ENCODE peak calls at places on chromosomes 11 and 22, in four cellular contexts. U is bronchial epithelial cell; P is brain microvascular endothelial cell; F is naive thymus-derived CD4-positive, alpha-beta T cell. C is an unnamed sample.

GRCh38 chr11:125304111-125304639 is 139.6 kb downstream of the PKNOX2 start:
- DNase-seq in U (no peak), P (no peak), F (no peak), C (no peak)

GRCh38 chr11:120658071-120658423 is 146.5 kb downstream of the GRIK4 start:
- DNase-seq in U (no peak), P (no peak), F (no peak), C (no peak)

GRCh38 chr22:47059701-47060161 is 297.3 kb downstream of the TBC1D22A start:
- DNase-seq in U (no peak), P (no peak), F (no peak), C (no peak)

GRCh38 chr22:24391836-24392217 is 35.6 kb upstream of the ADORA2A start:
- DNase-seq in U (peak), P (peak), F (no peak), C (peak)

GRCh38 chr11:69101100-69101791 is 52.5 kb downstream of the TPCN2 start:
- DNase-seq in U (peak), P (peak), F (peak), C (peak)

GRCh38 chr22:49308300-49308699 is 519.4 kb downstream of the BRD1 start:
- DNase-seq in U (no peak), P (no peak), F (no peak), C (no peak)

GRCh38 chr11:46574656-46575055 is 19.2 kb downstream of the AMBRA1 start:
- DNase-seq in U (no peak), P (no peak), F (no peak), C (no peak)

GRCh38 chr11:71495286-71496090 is 31.6 kb upstream of the KRTAP5-7 start:
- DNase-seq in U (no peak), P (no peak), F (no peak), C (no peak)

GRCh38 chr11:46293616-46294015 is 16.2 kb downstream of the CREB3L1 start:
- DNase-seq in U (peak), P (peak), F (no peak), C (peak)

GRCh38 chr11:15412054-15412453 is 297.3 kb downstream of the INSC start:
- DNase-seq in U (peak), P (no peak), F (no peak), C (no peak)

GRCh38 chr22:17896552-17896951 is 122.3 kb upstream of the BID start:
- DNase-seq in U (no peak), P (no peak), F (no peak), C (peak)

GRCh38 chr11:133219543-133219942 is 312.8 kb downstream of the OPCML start:
- DNase-seq in U (no peak), P (no peak), F (no peak), C (no peak)

GRCh38 chr22:50049299-50050195 is 8.6 kb downstream of the TTLL8 start:
- DNase-seq in U (no peak), P (no peak), F (no peak), C (no peak)

GRCh38 chr11:66864172-66864901 is 7.5 kb downstream of the LRFN4 start:
- DNase-seq in U (no peak), P (no peak), F (no peak), C (no peak)

GRCh38 chr11:76659672-76660532 is 10.6 kb downstream of the LRRC32 start:
- DNase-seq in U (no peak), P (no peak), F (no peak), C (no peak)

GRCh38 chr11:69683764-69684333 is 8.7 kb upstream of the LTO1 start:
- DNase-seq in U (peak), P (no peak), F (no peak), C (no peak)

GRCh38 chr11:95908826-95909225 is 15.1 kb downstream of the MTMR2 start:
- DNase-seq in U (peak), P (no peak), F (no peak), C (peak)

GRCh38 chr22:29369460-29369859 is 18.9 kb downstream of the AP1B1 start:
- DNase-seq in U (peak), P (peak), F (no peak), C (peak)

GRCh38 chr11:75663808-75664207 is 5.0 kb downstream of the MAP6 start:
- DNase-seq in U (no peak), P (no peak), F (no peak), C (no peak)

GRCh38 chr11:287821-288327 is 1.1 kb upstream of the PGGHG start:
- DNase-seq in U (no peak), P (no peak), F (peak), C (no peak)

GRCh38 chr22:49577168-49578060 is 250.3 kb downstream of the BRD1 start:
- DNase-seq in U (no peak), P (no peak), F (no peak), C (no peak)

GRCh38 chr11:108497317-108498045 is 703 bp downstream of the POGLUT3 start:
- DNase-seq in U (peak), P (peak), F (peak), C (peak)

GRCh38 chr11:100681064-100681502 is 6.0 kb upstream of the ARHGAP42 start:
- DNase-seq in U (peak), P (peak), F (peak), C (peak)
- H3K4me3 ChIP-seq in U (no peak), P (no peak), F (no peak), C (no peak)

DNA sequence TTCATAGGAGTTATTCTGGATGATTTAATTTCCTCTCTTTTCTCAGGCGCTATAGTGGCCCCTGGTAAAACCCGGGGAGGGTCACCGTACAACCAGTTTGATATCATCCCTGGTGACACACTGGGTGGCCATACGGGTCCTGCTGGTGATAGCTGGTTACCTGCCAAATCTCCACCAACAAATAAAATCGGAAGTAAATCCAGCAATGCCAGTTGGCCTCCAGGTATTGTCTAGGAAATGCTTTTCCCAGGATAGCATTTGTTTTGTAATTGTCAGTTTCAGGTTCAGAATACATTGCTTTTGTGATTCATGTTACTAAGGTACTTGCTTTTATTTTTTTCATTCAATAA is 35.6 kb upstream of the ADSL start:
- DNase-seq in U (no peak), P (no peak), F (no peak), C (no peak)
- H3K4me3 ChIP-seq in U (no peak), P (no peak), F (no peak), C (no peak)

GRCh38 chr11:56611174-56611573 is 3.5 kb downstream of the OR5M1 start:
- DNase-seq in U (no peak), P (no peak), F (no peak), C (no peak)
- H3K4me3 ChIP-seq in U (no peak), P (no peak), F (no peak), C (no peak)

GRCh38 chr22:35892192-35892591 is 136.4 kb downstream of the RBFOX2 start:
- DNase-seq in U (peak), P (peak), F (no peak), C (peak)
- H3K4me3 ChIP-seq in U (no peak), P (no peak), F (no peak), C (no peak)

C was measured in cardiac fibroblast.